ENCODE peak calls at places on chromosomes 6 and 20, in six cellular contexts. Q is stomach, P is adrenal gland, T is ovary, V is H9, S is endothelial cell. W is an unnamed sample.

GRCh38 chr6:136793348-136793747 is 1.1 kb upstream of the MAP3K5 start:
- DNase-seq in S (no peak), Q (no peak), P (no peak), V (no peak), T (no peak), W (no peak)

GRCh38 chr6:130500693-130501092 is 134.9 kb downstream of the TMEM200A start:
- DNase-seq in S (no peak), V (no peak), Q (no peak), P (no peak), T (no peak), W (no peak)

GRCh38 chr6:122730775-122731386 is 48.6 kb upstream of the FABP7 start:
- DNase-seq in T (no peak), V (no peak), Q (no peak), P (peak), S (peak), W (no peak)

GRCh38 chr6:1153696-1154245 is 158.1 kb upstream of the FOXQ1 start:
- DNase-seq in S (no peak), T (no peak), V (no peak), P (no peak), Q (no peak), W (no peak)

GRCh38 chr6:142356271-142356938 is 54.6 kb downstream of the ADGRG6 start:
- DNase-seq in S (no peak), T (no peak), P (no peak), V (no peak), Q (no peak), W (no peak)

GRCh38 chr20:3446779-3447178 is 24.0 kb upstream of the ATRN start:
- DNase-seq in P (no peak), V (no peak), S (no peak), Q (no peak), T (no peak), W (no peak)

GRCh38 chr20:58327211-58327610 is 17.7 kb downstream of the RAB22A start:
- DNase-seq in Q (no peak), S (no peak), T (no peak), V (no peak), P (peak), W (no peak)

GRCh38 chr6:1535295-1535694 is 74.4 kb upstream of the FOXC1 start:
- DNase-seq in T (no peak), S (no peak), P (no peak), Q (no peak), V (no peak), W (no peak)

GRCh38 chr20:43666376-43667328 is at the start of gene MYBL2:
- DNase-seq in T (peak), P (peak), Q (peak), S (peak), V (peak), W (peak)

GRCh38 chr20:13333793-13334192 is 112.7 kb downstream of the ISM1 start:
- DNase-seq in V (no peak), P (no peak), S (no peak), Q (no peak), T (no peak), W (no peak)

GRCh38 chr20:38723069-38723981 is 961 bp upstream of the SLC32A1 start:
- DNase-seq in P (no peak), V (peak), Q (no peak), T (no peak), S (peak), W (no peak)

GRCh38 chr6:21538186-21538798 is 55.3 kb upstream of the SOX4 start:
- DNase-seq in T (no peak), Q (no peak), P (no peak), S (no peak), V (no peak), W (no peak)

GRCh38 chr20:24658920-24659660 is 189.7 kb downstream of the SYNDIG1 start:
- DNase-seq in V (no peak), P (no peak), Q (no peak), T (no peak), S (no peak), W (peak)

GRCh38 chr20:47231382-47232042 is 125.0 kb downstream of the ZMYND8 start:
- DNase-seq in T (no peak), V (no peak), P (no peak), S (no peak), Q (no peak), W (no peak)

GRCh38 chr20:25739615-25740320 is 43.1 kb upstream of the ZNF337 start:
- DNase-seq in P (no peak), Q (no peak), V (no peak), S (no peak), T (no peak), W (no peak)

GRCh38 chr20:51768759-51769517 is 748 bp upstream of the ATP9A start:
- DNase-seq in V (no peak), T (peak), Q (no peak), P (no peak), S (no peak), W (no peak)

GRCh38 chr20:50794181-50794845 is 548 bp upstream of the BCAS4 start:
- DNase-seq in S (no peak), P (no peak), Q (no peak), V (no peak), T (peak), W (no peak)

GRCh38 chr6:37303891-37304503 is 46.1 kb upstream of the TMEM217 start:
- DNase-seq in Q (no peak), V (no peak), T (no peak), S (peak), P (peak), W (no peak)

GRCh38 chr6:159008656-159009288 is 8.8 kb upstream of the RSPH3 start:
- DNase-seq in Q (no peak), S (no peak), P (no peak), V (no peak), T (no peak), W (no peak)

GRCh38 chr6:156617376-156617775 is 159.8 kb upstream of the ARID1B start:
- DNase-seq in T (no peak), S (no peak), Q (peak), P (peak), V (no peak), W (no peak)

GRCh38 chr6:67045076-67045475 is 1338.0 kb upstream of the EYS start:
- DNase-seq in Q (no peak), T (no peak), V (no peak), P (no peak), S (no peak), W (no peak)

DNA sequence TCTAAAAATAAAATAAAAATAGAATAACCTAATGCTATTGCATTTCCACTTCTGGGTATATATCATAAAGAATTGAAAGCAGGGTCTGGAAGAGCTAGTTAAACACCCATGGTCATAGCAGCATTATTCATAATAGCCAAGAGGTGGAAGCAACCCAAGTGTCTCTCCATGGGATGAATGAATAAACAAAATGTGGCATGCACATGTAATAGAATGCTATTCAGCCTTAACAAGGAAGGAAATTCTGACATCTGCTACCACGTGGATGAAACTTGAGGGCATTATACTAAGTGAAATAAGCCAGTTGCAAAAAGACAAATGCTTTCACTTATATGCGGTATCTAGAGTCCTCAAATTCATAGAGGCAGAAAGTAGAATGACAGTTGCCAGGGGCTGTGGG is 130.8 kb downstream of the TIAM2 start:
- DNase-seq in Q (no peak), T (no peak), V (no peak), P (no peak), S (no peak), W (no peak)
- TF ChIP-seq CTCF in Q (no peak), T (no peak), V (no peak), P (no peak), S (no peak), W (no peak)

DNA sequence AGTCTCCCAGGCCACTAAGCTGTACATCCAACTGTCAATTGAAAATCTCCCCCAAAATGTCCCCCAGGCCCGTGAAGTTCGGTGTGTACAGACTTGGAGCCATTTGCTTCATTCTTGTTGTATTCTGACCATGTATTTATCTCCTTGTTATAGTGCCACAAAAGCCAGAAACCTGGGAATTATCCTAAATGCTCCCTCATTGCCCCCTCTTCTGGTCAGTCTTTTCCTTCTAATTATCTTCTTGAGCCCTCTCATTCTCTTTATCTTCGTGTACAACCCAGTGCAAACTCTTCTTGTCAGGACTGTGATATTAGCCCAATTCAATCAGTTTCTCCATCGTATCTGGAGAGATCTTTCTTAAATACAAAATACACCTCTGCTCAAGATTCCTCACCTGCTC is 64.7 kb downstream of the RFX6 start:
- DNase-seq in P (no peak), T (no peak), Q (no peak), V (no peak), S (no peak), W (no peak)
- TF ChIP-seq CTCF in P (no peak), T (no peak), Q (no peak), V (peak), S (no peak), W (no peak)

DNA sequence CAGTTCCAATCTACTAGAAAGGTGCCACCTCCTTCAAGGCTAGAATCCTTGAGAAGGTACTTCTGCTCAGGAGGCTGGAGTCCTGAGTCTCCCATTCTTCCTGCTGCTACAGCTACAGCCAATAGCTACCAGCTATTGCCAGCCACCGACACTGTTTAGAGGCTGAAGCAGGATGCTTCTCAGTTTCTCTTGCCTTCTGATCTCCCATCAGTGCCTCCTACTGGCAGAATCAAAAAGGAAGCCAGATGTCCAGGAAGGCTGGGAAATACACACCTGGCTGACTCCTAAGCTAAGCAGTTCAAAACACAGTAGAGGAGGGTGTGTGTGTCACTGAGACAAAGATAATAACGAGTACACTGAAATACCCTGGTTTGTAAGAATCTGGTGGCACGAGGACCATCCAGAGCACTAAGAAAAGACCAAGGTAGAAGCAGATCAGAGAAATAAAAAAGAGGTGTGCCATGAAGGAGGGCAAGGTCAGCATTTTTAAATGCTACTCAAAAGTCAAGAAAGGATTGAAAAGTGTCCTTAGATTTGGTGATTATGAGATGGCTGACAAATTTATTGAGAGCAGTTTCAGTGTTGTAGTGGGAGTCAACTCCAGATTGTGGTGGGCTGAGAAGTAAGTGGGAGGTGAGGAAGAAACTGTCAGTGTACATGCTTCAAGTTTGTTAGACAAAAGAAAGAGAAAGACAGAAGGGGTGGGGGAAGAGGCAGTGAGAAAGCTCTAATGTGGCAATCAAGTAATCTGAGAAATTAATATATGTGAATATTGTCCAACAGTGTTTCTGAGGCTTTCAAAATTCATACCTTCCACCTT is 2.3 kb upstream of the HLA-DMA start:
- DNase-seq in P (no peak), V (peak), T (no peak), Q (peak), S (peak), W (no peak)
- TF ChIP-seq CTCF in P (peak), V (peak), T (no peak), Q (no peak), S (peak), W (peak)

GRCh38 chr20:23357767-23358562 is 4.0 kb upstream of the GZF1 start:
- DNase-seq in Q (peak), T (peak), V (peak), S (peak), P (peak), W (peak)
- TF ChIP-seq CTCF in Q (peak), T (no peak), V (no peak), S (no peak), P (peak), W (peak)

GRCh38 chr20:36830791-36831691 is 44.9 kb upstream of the TLDC2 start:
- DNase-seq in T (peak), S (no peak), P (peak), Q (no peak), V (no peak), W (peak)
- TF ChIP-seq CTCF in T (no peak), S (no peak), P (peak), Q (no peak), V (peak), W (peak)